ENCODE peak calls at places on chromosomes 5 and 9, in four cellular contexts. R is fibroblast of pulmonary artery; D is neural crest cell; Z is CD4-positive, alpha-beta memory T cell. X is an unnamed sample.

GRCh38 chr9:87898151-87898550 is 15.5 kb downstream of the SPATA31E1 start:
- DNase-seq in R (peak), D (no peak), Z (no peak), X (no peak)

GRCh38 chr9:90365646-90366045 is 277.0 kb downstream of the DIRAS2 start:
- DNase-seq in R (no peak), D (no peak), Z (no peak), X (no peak)

GRCh38 chr9:128905964-128906363 is 14.8 kb upstream of the PHYHD1 start:
- DNase-seq in R (no peak), D (no peak), Z (no peak), X (no peak)

GRCh38 chr5:23136958-23137357 is 283.8 kb upstream of the CDH12 start:
- DNase-seq in R (no peak), D (no peak), Z (no peak), X (no peak)

GRCh38 chr5:83253731-83254130 is 176.4 kb downstream of the XRCC4 start:
- DNase-seq in R (no peak), D (no peak), Z (no peak), X (no peak)

GRCh38 chr5:545641-546375 is 21.6 kb upstream of the SLC9A3 start:
- DNase-seq in R (no peak), D (no peak), Z (no peak), X (no peak)

GRCh38 chr5:33715646-33716045 is 176.1 kb downstream of the ADAMTS12 start:
- DNase-seq in R (no peak), D (no peak), Z (no peak), X (no peak)

GRCh38 chr9:122786338-122786737 is 2.4 kb upstream of the OR5C1 start:
- DNase-seq in R (no peak), D (no peak), Z (no peak), X (no peak)

GRCh38 chr5:127586371-127586770 is 62.5 kb upstream of the CTXN3 start:
- DNase-seq in R (peak), D (no peak), Z (no peak), X (no peak)

GRCh38 chr5:3326569-3327232 is 268.9 kb upstream of the IRX1 start:
- DNase-seq in R (no peak), D (no peak), Z (no peak), X (no peak)

GRCh38 chr9:6090811-6091210 is 75.4 kb upstream of the RANBP6 start:
- DNase-seq in R (no peak), D (no peak), Z (no peak), X (no peak)

X was measured in nephron progenitor cell.